ENCODE peak calls at places on chromosome 14, in seven cellular contexts. I, D, A, B, G, S and L are unnamed samples.

GRCh38 chr14:82075566-82075965 is 541.9 kb upstream of the SEL1L start:
- DNase-seq in I (peak; percentile 64), D (no peak), A (peak; percentile 89), B (no peak), G (no peak), S (no peak), L (peak; percentile 17)

GRCh38 chr14:58770501-58770982 is 132.8 kb downstream of the DACT1 start:
- DNase-seq in I (no peak), D (no peak), A (no peak), B (no peak), G (no peak), S (no peak), L (no peak)

GRCh38 chr14:30826070-30826469 is 48.3 kb upstream of the COCH start:
- DNase-seq in I (no peak), D (no peak), A (no peak), B (no peak), G (no peak), S (no peak), L (no peak)

GRCh38 chr14:73567951-73568885 is 795 bp upstream of the ACOT2 start:
- DNase-seq in I (no peak), D (no peak), A (peak; percentile 0), B (no peak), G (no peak), S (no peak), L (no peak)

GRCh38 chr14:78764240-78764639 is 594.1 kb downstream of the NRXN3 start:
- DNase-seq in I (no peak), D (no peak), A (no peak), B (no peak), G (peak; percentile 96), S (no peak), L (no peak)

GRCh38 chr14:88983755-88984154 is 159.3 kb downstream of the TTC8 start:
- DNase-seq in I (no peak), D (no peak), A (no peak), B (no peak), G (peak; percentile 73), S (no peak), L (no peak)

GRCh38 chr14:23324455-23324846 is 3.2 kb downstream of the PABPN1 start:
- DNase-seq in I (no peak), D (no peak), A (no peak), B (no peak), G (no peak), S (no peak), L (no peak)

GRCh38 chr14:104358528-104359300 is 220.3 kb downstream of the KIF26A start:
- DNase-seq in I (no peak), D (no peak), A (no peak), B (no peak), G (no peak), S (no peak), L (no peak)

GRCh38 chr14:79825046-79825521 is 386.2 kb downstream of the DIO2 start:
- DNase-seq in I (no peak), D (no peak), A (no peak), B (no peak), G (no peak), S (no peak), L (no peak)

GRCh38 chr14:98689936-98690335 is 582.1 kb downstream of the BCL11B start:
- DNase-seq in I (no peak), D (no peak), A (no peak), B (no peak), G (no peak), S (no peak), L (no peak)

GRCh38 chr14:56487090-56487667 is 92.4 kb upstream of the TMEM260 start:
- DNase-seq in I (no peak), D (no peak), A (no peak), B (no peak), G (peak; percentile 4), S (no peak), L (no peak)

GRCh38 chr14:49640540-49641417 is 5.7 kb upstream of the DNAAF2 start:
- DNase-seq in I (no peak), D (no peak), A (no peak), B (no peak), G (no peak), S (no peak), L (no peak)
- TF ChIP-seq CTCF in I (no peak), D (no peak), A (no peak), B (no peak), G (no peak), S (no peak), L (no peak)

GRCh38 chr14:65501328-65501727 is 88.8 kb downstream of the FUT8 start:
- DNase-seq in I (no peak), D (no peak), A (peak; percentile 9), B (no peak), G (no peak), S (no peak), L (peak; percentile 16)
- TF ChIP-seq CTCF in I (no peak), D (peak; percentile 35), A (peak; percentile 24), B (no peak), G (peak; percentile 23), S (no peak), L (no peak)

GRCh38 chr14:39581474-39581873 is 149.2 kb upstream of the FBXO33 start:
- DNase-seq in I (no peak), D (no peak), A (no peak), B (no peak), G (no peak), S (no peak), L (no peak)
- TF ChIP-seq CTCF in I (peak; percentile 55), D (no peak), A (no peak), B (no peak), G (no peak), S (no peak), L (no peak)

GRCh38 chr14:55354500-55354899 is 57.1 kb downstream of the ATG14 start:
- DNase-seq in I (peak; percentile 22), D (no peak), A (peak; percentile 74), B (peak; percentile 42), G (peak; percentile 20), S (no peak), L (peak; percentile 69)
- TF ChIP-seq CTCF in I (peak; percentile 71), D (peak; percentile 79), A (peak; percentile 79), B (peak; percentile 76), G (peak; percentile 82), S (peak; percentile 67), L (peak; percentile 58)